ENCODE peak calls at places on chromosomes 12 and 14, in five cellular contexts. K is PC-3, C is B cell, X is cardiac fibroblast, W is HFF-Myc. L is an unnamed sample.

GRCh38 chr12:29191267-29191889 is 42.3 kb downstream of the FAR2 start:
- DNase-seq in W (no peak), K (no peak), X (no peak), C (no peak), L (no peak)

GRCh38 chr14:35335388-35336092 is 43.4 kb downstream of the PSMA6 start:
- DNase-seq in X (peak), K (peak), C (no peak), W (no peak), L (no peak)

GRCh38 chr12:6627598-6627997 is 8.2 kb downstream of the LPAR5 start:
- DNase-seq in K (no peak), W (no peak), X (no peak), C (no peak), L (no peak)

GRCh38 chr12:124442281-124442680 is 125.1 kb downstream of the NCOR2 start:
- DNase-seq in C (no peak), W (no peak), K (no peak), X (peak), L (no peak)

GRCh38 chr14:77053046-77053841 is 24.7 kb upstream of the IRF2BPL start:
- DNase-seq in K (no peak), C (peak), W (no peak), X (peak), L (peak)

GRCh38 chr12:20028033-20028432 is 340.3 kb upstream of the PDE3A start:
- DNase-seq in C (no peak), W (no peak), K (no peak), X (no peak), L (no peak)

GRCh38 chr12:25308761-25309160 is 58.0 kb upstream of the KRAS start:
- DNase-seq in C (no peak), X (no peak), W (no peak), K (peak), L (no peak)

GRCh38 chr12:120041386-120042231 is 52.6 kb downstream of the BICDL1 start:
- DNase-seq in K (no peak), X (no peak), W (no peak), C (no peak), L (no peak)

GRCh38 chr14:36747411-36748184 is 85.9 kb downstream of the PAX9 start:
- DNase-seq in X (peak), C (no peak), W (no peak), K (peak), L (no peak)

GRCh38 chr12:13062669-13063068 is 18.5 kb downstream of the FAM234B start:
- DNase-seq in C (no peak), K (no peak), X (no peak), W (no peak), L (no peak)
- TF ChIP-seq CTCF in C (no peak), K (no peak), X (no peak), W (no peak), L (no peak)

DNA sequence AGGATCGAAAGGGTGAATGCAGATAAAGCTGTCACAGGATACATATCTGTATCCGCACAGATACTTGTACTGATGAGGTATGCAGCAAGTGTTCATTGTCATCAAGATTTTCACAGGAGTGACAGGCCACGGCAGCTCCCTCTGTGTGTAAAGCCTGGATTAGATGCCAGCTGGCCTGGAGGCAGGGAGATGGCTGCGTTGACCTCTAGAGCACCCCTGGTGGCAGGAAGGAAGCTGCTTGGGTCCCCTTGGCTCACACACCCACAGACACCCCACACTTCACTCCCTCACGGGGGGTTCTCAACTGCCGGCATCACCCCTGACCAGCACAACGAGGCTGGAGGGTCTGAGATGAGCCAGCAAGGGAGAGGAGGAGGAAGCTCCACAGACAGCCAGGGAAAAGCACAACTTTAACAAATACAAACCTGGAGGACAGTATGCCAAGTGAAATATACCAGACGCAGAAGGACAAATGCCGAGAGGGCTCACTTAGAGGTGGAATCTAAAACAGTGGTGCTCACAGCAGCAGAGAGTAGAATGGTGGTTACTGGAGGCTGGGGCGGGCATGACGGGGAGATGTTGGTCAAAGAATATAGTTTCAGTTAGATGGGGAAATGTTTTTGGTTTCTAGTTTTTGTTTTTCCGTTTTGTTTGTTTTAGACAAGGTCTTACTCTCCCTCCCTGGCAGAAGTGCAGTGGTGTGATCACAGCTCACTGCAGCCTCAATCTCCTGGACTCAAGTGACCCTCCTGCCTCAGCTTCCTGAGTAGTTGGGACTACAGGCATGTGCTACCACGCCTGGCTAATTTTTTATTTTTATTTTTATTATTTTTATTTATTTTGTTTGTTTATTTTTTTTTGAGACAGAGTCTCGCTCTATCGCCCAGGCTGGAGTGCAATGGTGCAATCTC is 45.7 kb downstream of the TEAD4 start:
- DNase-seq in C (no peak), X (no peak), W (no peak), K (no peak), L (no peak)
- TF ChIP-seq CTCF in C (no peak), X (peak), W (peak), K (peak), L (no peak)

DNA sequence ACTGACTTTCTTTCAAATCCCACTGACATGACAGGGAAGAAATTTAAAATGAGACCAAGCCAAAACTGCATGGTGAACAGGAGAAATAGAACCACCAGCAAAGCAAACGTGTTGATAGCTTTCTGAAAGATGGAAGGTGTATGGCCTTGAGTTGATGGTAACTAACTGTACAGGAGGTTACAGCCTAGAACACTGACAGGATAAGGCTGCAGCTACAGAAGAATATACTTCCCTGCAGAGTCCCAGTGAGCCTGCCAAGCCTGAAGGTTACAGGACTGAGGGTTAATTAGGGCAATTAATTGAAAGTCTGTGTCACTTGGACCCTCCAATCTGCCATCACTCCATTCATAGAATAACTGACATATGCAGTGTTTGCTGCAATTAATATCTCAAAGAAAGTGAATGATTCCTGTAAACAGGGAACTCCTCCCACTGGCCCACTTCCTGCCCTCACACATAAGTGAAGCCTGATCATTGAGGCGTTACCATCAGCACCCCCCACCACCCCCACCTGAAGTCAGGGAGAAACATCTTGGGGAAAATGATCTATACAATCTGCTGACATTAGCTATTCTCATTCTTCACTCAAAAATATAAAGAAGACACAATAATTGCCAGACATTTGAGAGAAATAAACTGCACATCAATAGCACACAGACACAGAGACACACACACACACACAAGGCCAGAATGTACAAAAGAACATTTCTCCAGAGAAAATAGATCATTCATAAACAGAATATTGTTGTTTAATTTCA is 73.4 kb downstream of the GTF2A1 start:
- DNase-seq in W (no peak), X (no peak), C (no peak), K (no peak), L (no peak)
- TF ChIP-seq CTCF in W (no peak), X (no peak), C (no peak), K (no peak), L (no peak)

DNA sequence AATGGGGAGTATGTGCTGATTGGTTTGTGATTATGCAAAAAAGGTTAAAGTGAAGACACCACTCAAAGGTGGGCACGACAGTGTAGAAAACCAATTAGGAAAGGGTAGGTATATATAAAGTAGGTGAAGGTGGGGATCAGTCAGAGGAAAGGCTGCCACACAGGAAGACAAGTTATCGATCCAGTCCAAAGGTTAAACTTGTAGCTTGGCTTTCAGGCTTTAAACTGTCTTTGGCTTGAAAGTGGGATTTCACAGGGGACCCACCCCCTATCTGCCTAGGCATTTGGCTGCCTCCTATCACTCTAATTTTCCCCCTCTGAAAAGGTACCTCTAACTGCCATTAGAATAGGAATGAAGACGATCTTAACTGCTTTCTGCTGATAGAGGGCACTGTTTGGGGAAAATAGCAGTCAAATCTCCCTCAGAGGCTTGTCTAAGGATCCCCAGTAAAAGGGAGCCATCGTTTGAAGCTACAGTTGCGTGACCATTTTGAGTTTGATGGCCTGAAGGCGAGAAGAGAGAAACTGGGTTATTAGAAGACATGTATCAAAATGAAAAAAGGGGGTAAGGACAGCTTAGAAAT is 250.2 kb downstream of the GPHN start:
- DNase-seq in C (no peak), K (peak), W (no peak), X (no peak), L (no peak)
- TF ChIP-seq CTCF in C (no peak), K (peak), W (no peak), X (no peak), L (no peak)

L was measured in natural killer cell.